ENCODE peak calls at places on chromosomes 11 and 22, in five cellular contexts. One of them, this sample, is unnamed. For H3K4me1, the result is how much of the 10 kb centered on the place peaks cover.

GRCh38 chr11:945986-946385 is 20.3 kb downstream of the AP2A2 start:
- DNase-seq in pancreas: peak
- DNase-seq in Karpas-422: no peak
- DNase-seq in thoracic aorta: no peak
- DNase-seq in body of pancreas: no peak
- DNase-seq in this sample: no peak

GRCh38 chr22:35311551-35311999 is 11.9 kb downstream of the TOM1 start:
- DNase-seq in pancreas: no peak
- DNase-seq in Karpas-422: no peak
- DNase-seq in thoracic aorta: no peak
- DNase-seq in body of pancreas: no peak
- DNase-seq in this sample: peak

GRCh38 chr11:12569499-12570040 is 104.7 kb upstream of the TEAD1 start:
- DNase-seq in pancreas: no peak
- DNase-seq in Karpas-422: no peak
- DNase-seq in thoracic aorta: no peak
- DNase-seq in body of pancreas: no peak
- DNase-seq in this sample: no peak

GRCh38 chr11:123301696-123302400 is 106.8 kb upstream of the CLMP start:
- DNase-seq in pancreas: peak
- DNase-seq in Karpas-422: peak
- DNase-seq in thoracic aorta: no peak
- DNase-seq in body of pancreas: peak
- DNase-seq in this sample: peak

GRCh38 chr11:70128435-70128906 is 50.4 kb downstream of the ANO1 start:
- DNase-seq in pancreas: no peak
- DNase-seq in Karpas-422: no peak
- DNase-seq in thoracic aorta: peak
- DNase-seq in body of pancreas: no peak
- DNase-seq in this sample: no peak

GRCh38 chr11:103644676-103645075 is 391.8 kb upstream of the DDI1 start:
- DNase-seq in pancreas: no peak
- DNase-seq in Karpas-422: no peak
- DNase-seq in thoracic aorta: no peak
- DNase-seq in body of pancreas: no peak
- DNase-seq in this sample: no peak

GRCh38 chr22:39265143-39265542 is 20.4 kb upstream of the PDGFB start:
- DNase-seq in pancreas: no peak
- DNase-seq in Karpas-422: no peak
- DNase-seq in thoracic aorta: no peak
- DNase-seq in body of pancreas: no peak
- DNase-seq in this sample: no peak

GRCh38 chr11:71186861-71187260 is 65.5 kb downstream of the SHANK2 start:
- DNase-seq in pancreas: no peak
- DNase-seq in Karpas-422: no peak
- DNase-seq in thoracic aorta: no peak
- DNase-seq in body of pancreas: no peak
- DNase-seq in this sample: peak

GRCh38 chr11:33773399-33774355 is 643 bp downstream of the FBXO3 start:
- DNase-seq in pancreas: no peak
- DNase-seq in Karpas-422: peak
- DNase-seq in thoracic aorta: no peak
- DNase-seq in body of pancreas: no peak
- DNase-seq in this sample: no peak

GRCh38 chr11:126914941-126915340 is 85.6 kb downstream of the KIRREL3 start:
- DNase-seq in pancreas: no peak
- DNase-seq in Karpas-422: no peak
- DNase-seq in thoracic aorta: no peak
- DNase-seq in body of pancreas: no peak
- DNase-seq in this sample: no peak

GRCh38 chr11:10934293-10934850 is 76.5 kb upstream of the ZBED5 start:
- DNase-seq in pancreas: no peak
- DNase-seq in Karpas-422: peak
- DNase-seq in thoracic aorta: no peak
- DNase-seq in body of pancreas: no peak
- DNase-seq in this sample: no peak

GRCh38 chr11:119729581-119730346 is 764 bp upstream of the NECTIN1 start:
- DNase-seq in pancreas: peak
- DNase-seq in Karpas-422: no peak
- DNase-seq in thoracic aorta: peak
- DNase-seq in body of pancreas: peak
- DNase-seq in this sample: peak

GRCh38 chr22:19942071-19942885 is 660 bp upstream of the TXNRD2 start:
- DNase-seq in pancreas: peak
- DNase-seq in Karpas-422: peak
- DNase-seq in thoracic aorta: no peak
- DNase-seq in body of pancreas: no peak
- DNase-seq in this sample: peak

GRCh38 chr11:76626921-76627391 is 43.6 kb downstream of the LRRC32 start:
- DNase-seq in pancreas: no peak
- DNase-seq in Karpas-422: peak
- DNase-seq in thoracic aorta: no peak
- DNase-seq in body of pancreas: no peak
- DNase-seq in this sample: no peak
- H3K4me3 ChIP-seq in pancreas: no peak
- H3K4me3 ChIP-seq in Karpas-422: peak
- H3K4me3 ChIP-seq in thoracic aorta: no peak
- H3K4me3 ChIP-seq in body of pancreas: no peak
- H3K4me3 ChIP-seq in this sample: no peak

GRCh38 chr11:35178862-35179261 is 39.9 kb downstream of the CD44 start:
- DNase-seq in pancreas: no peak
- DNase-seq in Karpas-422: no peak
- DNase-seq in thoracic aorta: no peak
- DNase-seq in body of pancreas: no peak
- DNase-seq in this sample: no peak
- H3K4me1 ChIP-seq in pancreas: under half
- H3K4me1 ChIP-seq in Karpas-422: under half
- H3K4me1 ChIP-seq in thoracic aorta: half or more
- H3K4me1 ChIP-seq in body of pancreas: under half
- H3K4me1 ChIP-seq in this sample: under half

GRCh38 chr11:44564653-44565007 is 833 bp upstream of the CD82 start:
- DNase-seq in pancreas: peak
- DNase-seq in Karpas-422: no peak
- DNase-seq in thoracic aorta: peak
- DNase-seq in body of pancreas: peak
- DNase-seq in this sample: peak
- H3K4me3 ChIP-seq in pancreas: peak
- H3K4me3 ChIP-seq in Karpas-422: peak
- H3K4me3 ChIP-seq in thoracic aorta: peak
- H3K4me3 ChIP-seq in body of pancreas: no peak
- H3K4me3 ChIP-seq in this sample: peak

DNA sequence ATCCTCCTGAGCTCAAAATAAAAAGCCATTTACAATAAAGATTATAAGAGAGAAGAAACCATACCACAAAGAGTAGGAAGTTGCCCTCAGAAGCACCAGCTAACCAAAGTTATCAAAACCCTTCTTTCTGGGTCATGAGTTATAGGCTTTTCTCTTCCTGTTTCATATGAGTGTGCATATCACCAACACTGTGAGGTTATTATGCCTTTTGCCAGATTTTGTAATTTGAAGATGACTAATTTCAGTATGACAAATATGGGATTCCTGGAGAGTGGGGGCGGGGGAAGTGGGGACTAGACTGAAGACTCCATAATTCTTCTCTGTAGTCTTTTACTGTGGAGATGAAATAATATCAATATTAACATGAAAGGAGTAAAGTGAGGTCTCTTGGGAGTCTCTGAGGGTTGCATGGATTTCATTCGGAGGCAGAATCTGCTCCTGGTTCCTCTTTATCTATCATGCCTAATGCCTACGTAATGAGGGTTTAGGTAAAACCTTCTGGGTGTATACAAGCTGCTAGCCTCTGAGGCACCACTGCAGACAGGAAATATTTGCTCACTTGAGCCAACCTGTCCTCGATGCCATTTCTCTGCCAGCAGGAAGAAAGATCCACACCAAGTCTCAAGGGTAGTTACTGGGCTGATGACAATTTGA is 2.1 kb downstream of the LPXN start:
- DNase-seq in pancreas: no peak
- DNase-seq in Karpas-422: peak
- DNase-seq in thoracic aorta: peak
- DNase-seq in body of pancreas: peak
- DNase-seq in this sample: no peak
- H3K4me1 ChIP-seq in pancreas: under half
- H3K4me1 ChIP-seq in Karpas-422: half or more
- H3K4me1 ChIP-seq in thoracic aorta: half or more
- H3K4me1 ChIP-seq in body of pancreas: under half
- H3K4me1 ChIP-seq in this sample: half or more

GRCh38 chr11:20364412-20364792 is 888 bp downstream of the HTATIP2 start:
- DNase-seq in pancreas: no peak
- DNase-seq in Karpas-422: no peak
- DNase-seq in thoracic aorta: no peak
- DNase-seq in body of pancreas: no peak
- DNase-seq in this sample: no peak

GRCh38 chr11:20372081-20372480 is 8.6 kb downstream of the HTATIP2 start:
- DNase-seq in pancreas: no peak
- DNase-seq in Karpas-422: no peak
- DNase-seq in thoracic aorta: no peak
- DNase-seq in body of pancreas: no peak
- DNase-seq in this sample: no peak

GRCh38 chr11:20369816-20370215 is 6.3 kb downstream of the HTATIP2 start:
- DNase-seq in pancreas: no peak
- DNase-seq in Karpas-422: no peak
- DNase-seq in thoracic aorta: no peak
- DNase-seq in body of pancreas: no peak
- DNase-seq in this sample: no peak

GRCh38 chr11:20367313-20367948 is 3.9 kb downstream of the HTATIP2 start:
- DNase-seq in pancreas: no peak
- DNase-seq in Karpas-422: no peak
- DNase-seq in thoracic aorta: no peak
- DNase-seq in body of pancreas: no peak
- DNase-seq in this sample: no peak

DNA sequence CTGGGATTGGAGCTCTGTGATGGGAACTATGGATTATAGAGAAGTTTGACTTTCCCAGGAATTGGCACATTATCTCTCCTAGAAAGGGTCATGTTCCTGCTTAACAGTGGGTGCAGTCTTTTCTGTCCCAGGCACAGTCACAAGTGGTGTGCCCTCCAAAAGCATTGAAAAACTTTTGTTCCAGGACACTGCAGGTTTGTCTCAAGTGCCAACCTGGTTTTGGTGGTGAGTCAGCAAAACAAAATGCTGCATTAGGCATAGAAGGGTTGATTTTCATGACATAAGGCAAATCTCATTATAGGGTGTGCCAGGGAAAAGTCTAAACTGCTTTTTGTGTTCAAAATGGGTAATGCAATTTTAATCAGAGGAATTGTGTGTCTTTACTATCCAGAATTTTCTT is 4.9 kb downstream of the HTATIP2 start:
- DNase-seq in pancreas: no peak
- DNase-seq in Karpas-422: no peak
- DNase-seq in thoracic aorta: no peak
- DNase-seq in body of pancreas: no peak
- DNase-seq in this sample: no peak
- H3K4me3 ChIP-seq in pancreas: no peak
- H3K4me3 ChIP-seq in Karpas-422: no peak
- H3K4me3 ChIP-seq in thoracic aorta: no peak
- H3K4me3 ChIP-seq in body of pancreas: no peak
- H3K4me3 ChIP-seq in this sample: no peak

GRCh38 chr22:50432131-50432870 is 42.5 kb downstream of the SBF1 start:
- DNase-seq in pancreas: no peak
- DNase-seq in Karpas-422: no peak
- DNase-seq in thoracic aorta: no peak
- DNase-seq in body of pancreas: no peak
- DNase-seq in this sample: no peak
- H3K4me1 ChIP-seq in pancreas: under half
- H3K4me1 ChIP-seq in Karpas-422: under half
- H3K4me1 ChIP-seq in thoracic aorta: under half
- H3K4me1 ChIP-seq in body of pancreas: under half
- H3K4me1 ChIP-seq in this sample: under half

GRCh38 chr22:50102946-50103345 is 13.1 kb downstream of the MOV10L1 start:
- DNase-seq in pancreas: no peak
- DNase-seq in Karpas-422: peak
- DNase-seq in thoracic aorta: no peak
- DNase-seq in body of pancreas: no peak
- DNase-seq in this sample: no peak

GRCh38 chr22:50105529-50106100 is 15.8 kb downstream of the MOV10L1 start:
- DNase-seq in pancreas: no peak
- DNase-seq in Karpas-422: no peak
- DNase-seq in thoracic aorta: no peak
- DNase-seq in body of pancreas: peak
- DNase-seq in this sample: no peak

GRCh38 chr22:50107529-50107928 is 17.7 kb downstream of the MOV10L1 start:
- DNase-seq in pancreas: no peak
- DNase-seq in Karpas-422: no peak
- DNase-seq in thoracic aorta: no peak
- DNase-seq in body of pancreas: no peak
- DNase-seq in this sample: no peak

GRCh38 chr22:50101870-50102565 is 12.2 kb downstream of the MOV10L1 start:
- DNase-seq in pancreas: no peak
- DNase-seq in Karpas-422: no peak
- DNase-seq in thoracic aorta: no peak
- DNase-seq in body of pancreas: no peak
- DNase-seq in this sample: no peak

DNA sequence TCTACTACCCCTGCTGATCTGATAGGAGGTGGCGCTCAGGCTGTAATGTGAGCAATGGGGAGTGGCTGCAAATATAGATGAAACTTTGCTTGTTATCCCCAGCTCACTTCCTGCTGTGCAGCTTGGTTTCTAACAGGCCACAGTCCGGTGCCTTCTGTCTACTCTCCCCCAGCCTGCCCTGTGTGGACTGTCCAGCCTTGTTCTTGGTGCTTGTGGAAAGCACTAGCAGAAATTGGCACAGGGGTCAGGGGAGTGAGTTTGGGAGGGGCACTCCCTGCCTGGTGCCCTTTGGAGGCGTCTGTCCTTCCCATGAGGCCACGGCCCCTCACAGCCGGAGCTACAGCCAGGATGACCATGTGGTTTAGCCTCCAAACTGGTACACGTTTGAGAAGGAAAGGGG is 14.3 kb downstream of the MOV10L1 start:
- DNase-seq in pancreas: no peak
- DNase-seq in Karpas-422: peak
- DNase-seq in thoracic aorta: no peak
- DNase-seq in body of pancreas: no peak
- DNase-seq in this sample: no peak
- H3K4me3 ChIP-seq in pancreas: no peak
- H3K4me3 ChIP-seq in Karpas-422: no peak
- H3K4me3 ChIP-seq in thoracic aorta: no peak
- H3K4me3 ChIP-seq in body of pancreas: no peak
- H3K4me3 ChIP-seq in this sample: no peak

DNA sequence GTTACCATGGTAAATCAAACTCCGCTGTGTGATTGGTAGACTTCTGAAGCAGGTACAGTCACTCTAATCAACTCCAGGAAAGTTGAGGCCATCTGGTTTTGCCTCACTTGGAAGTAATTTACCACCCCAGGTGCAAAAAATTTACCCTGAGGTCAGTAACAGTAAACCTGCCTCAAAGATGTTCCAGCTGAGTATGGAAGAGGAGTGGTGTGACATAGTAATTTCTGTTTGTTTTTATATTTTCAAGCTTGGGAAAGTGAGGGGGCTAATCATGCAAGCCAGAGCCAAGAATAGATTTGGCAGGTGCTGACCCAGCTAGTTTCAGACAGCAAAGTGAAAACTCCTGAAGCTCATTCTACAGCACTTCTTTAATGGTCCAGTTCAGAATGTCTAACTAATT is 691.6 kb downstream of the NTM start:
- DNase-seq in pancreas: no peak
- DNase-seq in Karpas-422: no peak
- DNase-seq in thoracic aorta: no peak
- DNase-seq in body of pancreas: no peak
- DNase-seq in this sample: no peak
- H3K4me1 ChIP-seq in pancreas: under half
- H3K4me1 ChIP-seq in Karpas-422: under half
- H3K4me1 ChIP-seq in thoracic aorta: under half
- H3K4me1 ChIP-seq in body of pancreas: under half
- H3K4me1 ChIP-seq in this sample: under half